ENCODE peak calls at places on chromosomes 5 and 9, in five cellular contexts. Q is MM.1S, P is tibial artery, B is Peyer's patch, Z is psoas muscle. W is an unnamed sample. For H3K27me3, the result is how much of the 10 kb centered on the place peaks cover.

GRCh38 chr5:32435416-32435815 is 9.1 kb downstream of the ZFR start:
- DNase-seq in Q (no peak), B (no peak), Z (no peak), P (no peak), W (no peak)

GRCh38 chr5:105978011-105978410 is 1692.7 kb downstream of the EFNA5 start:
- DNase-seq in Z (no peak), Q (no peak), B (no peak), P (no peak), W (no peak)

GRCh38 chr9:136267261-136268111 is 21.9 kb upstream of the QSOX2 start:
- DNase-seq in Z (peak), P (peak), B (peak), Q (peak), W (peak)

GRCh38 chr9:132994410-132995120 is 16.1 kb downstream of the GFI1B start:
- DNase-seq in P (no peak), Q (no peak), Z (no peak), B (peak), W (no peak)

GRCh38 chr9:72457366-72457765 is 64.0 kb upstream of the TMC1 start:
- DNase-seq in Z (no peak), B (no peak), P (no peak), Q (no peak), W (no peak)

GRCh38 chr5:173697931-173698579 is 81.6 kb upstream of the BOD1 start:
- DNase-seq in B (peak), P (no peak), Z (no peak), Q (peak), W (no peak)

GRCh38 chr5:18264126-18264882 is 630.0 kb downstream of the TAF11L14 start:
- DNase-seq in Q (peak), Z (no peak), B (no peak), P (no peak), W (no peak)

GRCh38 chr5:62608529-62609511 is 30.2 kb downstream of the LRRC70 start:
- DNase-seq in Z (no peak), B (no peak), Q (no peak), P (no peak), W (no peak)

GRCh38 chr9:133238851-133239532 is 29.9 kb upstream of the OBP2B start:
- DNase-seq in Q (no peak), Z (peak), P (no peak), B (peak), W (peak)

GRCh38 chr5:124263680-124264491 is 482.6 kb downstream of the ZNF608 start:
- DNase-seq in B (no peak), P (no peak), Q (no peak), Z (no peak), W (no peak)

GRCh38 chr5:179796877-179797608 is 3.3 kb downstream of the LTC4S start:
- DNase-seq in Q (no peak), P (peak), B (no peak), Z (no peak), W (no peak)

GRCh38 chr5:21680196-21680595 is 1172.9 kb downstream of the CDH12 start:
- DNase-seq in Q (no peak), B (no peak), Z (no peak), P (no peak), W (no peak)

GRCh38 chr9:20732118-20732517 is 48.1 kb downstream of the FOCAD start:
- DNase-seq in Z (no peak), B (no peak), Q (no peak), P (no peak), W (no peak)

GRCh38 chr9:95970356-95970755 is 94.9 kb downstream of the ERCC6L2 start:
- DNase-seq in Z (no peak), P (no peak), B (no peak), Q (no peak), W (no peak)

GRCh38 chr5:10479226-10479721 is 37.6 kb downstream of the ROPN1L start:
- DNase-seq in P (no peak), B (no peak), Z (no peak), Q (no peak), W (no peak)

GRCh38 chr9:129395633-129396364 is 217.7 kb upstream of the IER5L start:
- DNase-seq in Z (no peak), P (no peak), Q (no peak), B (no peak), W (no peak)

GRCh38 chr9:75432888-75433287 is 344.6 kb downstream of the OSTF1 start:
- DNase-seq in Z (no peak), P (no peak), Q (no peak), B (no peak), W (no peak)
- H3K27ac ChIP-seq in Z (no peak), P (peak), Q (no peak), B (no peak), W (no peak)

GRCh38 chr5:98101131-98101530 is 672.3 kb upstream of the RGMB start:
- DNase-seq in P (no peak), B (no peak), Q (no peak), Z (no peak), W (no peak)

GRCh38 chr5:98102926-98103325 is 670.5 kb upstream of the RGMB start:
- DNase-seq in B (no peak), Q (no peak), Z (no peak), P (no peak), W (no peak)

GRCh38 chr5:98103807-98104206 is 669.7 kb upstream of the RGMB start:
- DNase-seq in Z (no peak), P (no peak), Q (no peak), B (no peak), W (no peak)

GRCh38 chr5:98096155-98096554 is 677.3 kb upstream of the RGMB start:
- DNase-seq in P (no peak), Z (no peak), Q (no peak), B (no peak), W (no peak)

GRCh38 chr5:98099448-98100105 is 673.9 kb upstream of the RGMB start:
- DNase-seq in Q (no peak), Z (no peak), B (no peak), P (no peak), W (no peak)
- H3K27me3 ChIP-seq in Q (under half), Z (under half), B (under half), P (under half), W (under half)

GRCh38 chr5:134246771-134247329 is 21.0 kb upstream of the PPP2CA start:
- DNase-seq in B (no peak), Q (no peak), P (no peak), Z (peak), W (no peak)

GRCh38 chr5:134240421-134240962 is 14.6 kb upstream of the PPP2CA start:
- DNase-seq in P (no peak), B (no peak), Z (no peak), Q (no peak), W (no peak)

GRCh38 chr5:134245101-134245604 is 19.3 kb upstream of the PPP2CA start:
- DNase-seq in Z (no peak), P (no peak), Q (no peak), B (no peak), W (no peak)

GRCh38 chr5:134245692-134246091 is 19.8 kb upstream of the PPP2CA start:
- DNase-seq in Z (no peak), P (no peak), B (no peak), Q (no peak), W (no peak)

DNA sequence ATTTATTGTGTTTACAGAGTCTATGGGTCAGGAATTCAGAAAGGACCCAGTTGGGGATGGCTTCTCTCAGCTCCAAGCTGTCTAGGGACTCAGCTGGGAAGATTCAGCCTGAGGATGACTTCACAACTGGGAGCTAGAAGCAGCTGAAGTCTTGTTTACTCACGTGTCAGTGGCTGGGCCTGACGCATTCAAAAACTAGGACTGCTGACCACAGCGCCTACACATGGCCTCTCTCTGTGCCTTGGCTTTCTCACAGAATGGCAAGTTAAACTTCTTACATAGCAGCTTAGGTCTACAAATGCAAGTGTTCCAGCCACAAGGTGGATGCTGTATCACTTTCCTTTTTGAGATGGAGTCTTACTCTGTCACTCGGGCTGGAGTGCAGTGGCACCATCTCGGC is 16.3 kb upstream of the PPP2CA start:
- DNase-seq in B (no peak), Z (peak), P (no peak), Q (no peak), W (no peak)
- TF ChIP-seq CTCF in B (no peak), Z (no peak), P (no peak), Q (no peak), W (no peak)

DNA sequence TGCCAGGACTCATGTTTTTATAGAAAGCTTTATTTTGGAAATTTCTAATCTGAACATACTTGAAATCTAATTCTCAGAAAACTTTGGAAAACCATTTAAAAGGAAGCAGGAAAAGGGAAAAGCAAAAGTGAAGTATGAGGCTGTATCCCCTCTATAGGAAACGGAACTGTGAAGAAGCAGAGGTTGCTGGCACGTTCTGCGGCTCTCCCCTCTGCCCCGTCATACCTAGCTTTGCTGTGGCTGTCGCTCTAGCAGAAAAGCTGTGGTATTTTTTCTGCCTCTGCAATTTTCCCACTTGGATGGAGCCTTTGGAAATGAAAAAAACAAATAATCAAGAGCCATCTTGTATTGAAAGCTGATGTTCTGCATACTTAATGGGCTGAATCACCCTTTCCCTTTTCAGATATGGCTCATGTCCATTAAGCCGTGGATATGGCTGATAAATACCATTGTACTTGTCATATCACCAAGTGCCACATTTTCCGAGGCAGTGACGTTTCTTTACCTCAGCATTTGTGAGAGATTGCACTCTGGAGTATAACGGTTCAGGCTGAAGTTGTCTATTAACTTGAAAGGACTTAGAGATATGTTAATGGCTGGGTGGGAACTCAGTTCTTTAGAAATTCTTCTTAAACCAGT is 112.8 kb downstream of the NTRK2 start:
- DNase-seq in P (no peak), B (no peak), Q (no peak), Z (no peak), W (no peak)
- H3K27ac ChIP-seq in P (peak), B (no peak), Q (no peak), Z (no peak), W (no peak)

DNA sequence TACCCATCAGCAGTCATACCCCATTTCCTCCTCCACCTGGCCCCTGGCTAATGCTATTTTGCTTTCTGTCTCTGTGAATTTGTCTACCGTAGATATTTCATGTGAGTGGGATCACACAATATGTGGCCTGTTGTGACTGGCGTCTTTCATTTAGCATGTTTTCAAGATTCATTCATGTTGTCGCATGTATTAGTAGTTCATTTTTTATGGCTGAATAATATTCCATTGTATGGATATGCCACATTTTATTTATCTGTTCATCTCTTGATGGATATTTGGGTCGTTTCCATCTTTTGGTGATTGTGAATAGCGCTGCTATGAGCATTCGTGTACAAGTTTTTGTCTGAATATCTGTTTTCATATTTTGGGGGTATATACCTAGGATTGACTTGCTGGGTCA is 33.9 kb downstream of the PSD2 start:
- DNase-seq in Q (no peak), Z (no peak), B (no peak), P (no peak), W (no peak)
- H3K27me3 ChIP-seq in Q (under half), Z (under half), B (under half), P (under half), W (under half)

DNA sequence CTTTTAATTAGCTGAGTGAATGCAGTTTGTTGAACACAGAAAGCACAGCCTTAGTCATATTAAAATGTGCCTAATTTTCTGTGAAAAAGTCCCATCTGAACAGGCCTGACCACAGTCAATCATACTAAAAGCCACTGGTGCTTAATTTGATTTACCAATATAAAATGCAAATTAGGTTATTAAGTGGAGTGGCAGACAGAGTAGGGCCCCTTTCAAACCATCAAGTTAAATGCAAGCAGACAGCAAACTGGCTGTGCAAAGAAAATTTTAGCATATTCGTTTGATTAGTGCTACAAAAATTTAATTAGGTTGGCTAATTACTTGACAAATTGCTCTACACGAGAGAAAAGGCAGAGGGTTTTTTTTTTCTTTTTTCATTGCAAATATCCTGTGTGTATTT is 176.1 kb downstream of the ISL1 start:
- DNase-seq in P (no peak), B (no peak), Q (no peak), Z (no peak), W (no peak)
- TF ChIP-seq CTCF in P (no peak), B (no peak), Q (no peak), Z (no peak), W (no peak)

GRCh38 chr5:102414448-102414847 is 84.4 kb downstream of the SLCO6A1 start:
- DNase-seq in B (no peak), Q (no peak), P (no peak), Z (no peak), W (no peak)
- H3K27ac ChIP-seq in B (no peak), Q (no peak), P (no peak), Z (no peak), W (no peak)

GRCh38 chr9:92807031-92807756 is 42.6 kb upstream of the BICD2 start:
- DNase-seq in P (no peak), B (no peak), Q (no peak), Z (no peak), W (no peak)

GRCh38 chr9:92804727-92805126 is 40.1 kb upstream of the BICD2 start:
- DNase-seq in P (no peak), Q (no peak), B (no peak), Z (no peak), W (no peak)

GRCh38 chr9:92807757-92808725 is 43.4 kb upstream of the BICD2 start:
- DNase-seq in B (peak), Z (peak), Q (peak), P (no peak), W (peak)

GRCh38 chr9:92808726-92809451 is 44.3 kb upstream of the BICD2 start:
- DNase-seq in P (peak), Q (peak), B (peak), Z (peak), W (peak)
- H3K27me3 ChIP-seq in P (half or more), Q (under half), B (under half), Z (half or more), W (half or more)

DNA sequence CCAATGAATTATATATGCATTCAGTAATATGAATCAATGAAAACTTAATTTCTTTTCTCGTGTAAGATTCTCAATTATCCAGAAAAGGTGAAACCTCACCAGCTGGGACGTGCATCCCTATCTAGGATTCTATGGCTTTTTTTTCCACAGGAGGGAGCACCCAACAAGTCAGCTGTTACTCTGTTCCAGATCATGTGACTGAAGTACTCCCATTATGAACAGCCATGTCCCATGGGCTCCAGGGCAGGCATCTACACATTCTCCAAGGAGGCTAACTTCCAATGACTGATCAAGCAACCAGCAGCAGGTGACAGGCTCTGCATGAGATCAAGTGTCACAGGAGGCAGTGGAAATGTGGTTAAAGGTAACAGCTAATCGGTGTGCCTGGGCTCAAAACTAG is 118.8 kb downstream of the ELAVL2 start:
- DNase-seq in B (no peak), Q (no peak), Z (no peak), P (no peak), W (no peak)
- TF ChIP-seq CTCF in B (no peak), Q (no peak), Z (no peak), P (no peak), W (no peak)

DNA sequence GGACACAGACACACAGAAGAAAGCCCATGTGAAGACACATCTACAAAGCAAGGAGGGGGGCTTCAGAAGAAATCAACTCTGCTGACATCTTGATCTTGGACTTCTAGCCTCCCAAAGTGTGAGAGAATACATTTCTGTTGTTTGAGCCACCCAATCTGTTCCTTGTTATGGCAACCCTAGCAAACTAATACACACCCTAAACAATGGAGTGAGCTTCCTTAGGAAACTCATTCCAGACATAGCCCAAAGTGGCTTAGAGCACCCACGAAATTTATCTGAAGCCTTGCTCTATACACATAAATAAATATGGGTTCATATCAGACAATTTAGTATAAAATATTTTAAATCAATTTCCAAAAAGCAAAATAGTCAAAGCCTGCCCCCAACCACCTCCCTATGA is 7.6 kb upstream of the TBC1D2 start:
- DNase-seq in Q (no peak), Z (no peak), P (no peak), B (no peak), W (no peak)
- H3K27ac ChIP-seq in Q (no peak), Z (no peak), P (no peak), B (no peak), W (no peak)

W was measured in CD4-positive, alpha-beta T cell.